ENCODE peak calls at places on chromosomes 16 and 17, in five cellular contexts. S is NCI-H187 treated with DMSO at 0.1 percent for 48 hours, D is KBM-7, Y is HCEC 1CT, X is activated T-cell treated with anti-CD3 and anti-CD28 coated beads for 1 hour. R is an unnamed sample.

GRCh38 chr16:66439051-66439730 is 12.1 kb downstream of the BEAN1 start:
- DNase-seq in D (no peak), Y (no peak), X (no peak), S (no peak), R (no peak)

GRCh38 chr16:89407925-89408300 is 82.4 kb downstream of the ANKRD11 start:
- DNase-seq in D (no peak), X (no peak), S (no peak), Y (no peak), R (no peak)

GRCh38 chr16:19071811-19072777 is 4.7 kb downstream of the COQ7 start:
- DNase-seq in Y (peak), D (peak), S (no peak), X (peak), R (peak)

GRCh38 chr16:68800257-68800875 is 43.0 kb upstream of the TANGO6 start:
- DNase-seq in D (peak), Y (peak), X (peak), S (peak), R (peak)

GRCh38 chr17:78317817-78318400 is 42.0 kb downstream of the SOCS3 start:
- DNase-seq in D (no peak), S (no peak), X (no peak), Y (no peak), R (no peak)

GRCh38 chr17:32298721-32299578 is 33.3 kb downstream of the RHBDL3 start:
- DNase-seq in S (peak), D (no peak), X (no peak), Y (no peak), R (peak)

GRCh38 chr17:74404802-74405201 is 27.1 kb upstream of the GPRC5C start:
- DNase-seq in D (no peak), X (no peak), Y (no peak), S (no peak), R (no peak)

GRCh38 chr16:30372037-30372712 is 1.9 kb upstream of the TBC1D10B start:
- DNase-seq in X (no peak), S (no peak), D (no peak), Y (no peak), R (no peak)

GRCh38 chr16:24015923-24016322 is 180.1 kb downstream of the PRKCB start:
- DNase-seq in X (no peak), D (no peak), Y (no peak), S (no peak), R (no peak)

GRCh38 chr16:64094170-64094960 is 1027.5 kb downstream of the CDH11 start:
- DNase-seq in D (no peak), X (no peak), S (no peak), Y (peak), R (peak)

GRCh38 chr17:81723651-81724209 is 11.6 kb downstream of the SLC25A10 start:
- DNase-seq in Y (no peak), X (no peak), D (no peak), S (no peak), R (no peak)

GRCh38 chr17:33657181-33657580 is 364.1 kb upstream of the ASIC2 start:
- DNase-seq in X (no peak), Y (no peak), S (no peak), D (no peak), R (no peak)

GRCh38 chr17:45231481-45232116 is 9.9 kb downstream of the FMNL1 start:
- DNase-seq in S (no peak), X (no peak), D (no peak), Y (no peak), R (peak)

GRCh38 chr17:48843172-48843900 is 12.5 kb downstream of the CALCOCO2 start:
- DNase-seq in S (no peak), X (no peak), D (no peak), Y (peak), R (peak)

GRCh38 chr17:17885029-17885351 is 48.2 kb upstream of the SREBF1 start:
- DNase-seq in D (no peak), Y (no peak), X (no peak), S (no peak), R (no peak)

GRCh38 chr16:31696968-31697743 is 169.5 kb downstream of the AHSP start:
- DNase-seq in Y (peak), S (no peak), D (peak), X (no peak), R (peak)

GRCh38 chr16:1308036-1308976 is 1.1 kb upstream of the UBE2I start:
- DNase-seq in X (no peak), S (no peak), D (peak), Y (peak), R (no peak)

GRCh38 chr17:42050360-42051012 is at the start of gene C17orf113:
- DNase-seq in D (peak), S (no peak), Y (peak), X (peak), R (no peak)

GRCh38 chr16:10743227-10743609 is 424 bp upstream of the NUBP1 start:
- DNase-seq in S (no peak), X (no peak), D (no peak), Y (no peak), R (no peak)

GRCh38 chr16:5907544-5907943 is 809.9 kb upstream of the EEF2KMT start:
- DNase-seq in Y (no peak), S (no peak), X (no peak), D (no peak), R (no peak)

GRCh38 chr17:3998436-3998835 is 34.2 kb upstream of the ATP2A3 start:
- DNase-seq in Y (no peak), X (no peak), D (no peak), S (no peak), R (no peak)

GRCh38 chr17:14575349-14575966 is 274.6 kb downstream of the HS3ST3B1 start:
- DNase-seq in Y (no peak), D (no peak), X (no peak), S (no peak), R (no peak)

GRCh38 chr17:39676198-39676819 is 8.1 kb downstream of the PNMT start:
- DNase-seq in Y (no peak), D (peak), X (no peak), S (peak), R (no peak)

GRCh38 chr16:73019456-73020362 is 28.2 kb downstream of the ZFHX3 start:
- DNase-seq in S (no peak), X (no peak), D (no peak), Y (peak), R (peak)

GRCh38 chr16:71843517-71844031 is 2.2 kb upstream of the ATXN1L start:
- DNase-seq in X (no peak), Y (no peak), D (no peak), S (no peak), R (no peak)

GRCh38 chr17:71142333-71142732 is 973.0 kb downstream of the KCNJ2 start:
- DNase-seq in X (no peak), D (no peak), S (no peak), Y (peak), R (peak)

GRCh38 chr16:8464979-8465378 is 125.3 kb downstream of the TMEM114 start:
- DNase-seq in X (no peak), D (no peak), S (no peak), Y (no peak), R (no peak)

GRCh38 chr17:20121359-20122235 is 112.4 kb downstream of the SPECC1 start:
- DNase-seq in D (peak), S (no peak), Y (peak), X (peak), R (peak)

GRCh38 chr16:20042848-20043247 is 30.8 kb downstream of the GPR139 start:
- DNase-seq in Y (no peak), X (no peak), S (no peak), D (no peak), R (no peak)

GRCh38 chr17:8939496-8940334 is 25.8 kb downstream of the PIK3R5 start:
- DNase-seq in D (no peak), Y (no peak), X (no peak), S (no peak), R (no peak)

GRCh38 chr17:17433260-17433659 is 43.5 kb upstream of the MED9 start:
- DNase-seq in D (peak), Y (no peak), S (no peak), X (no peak), R (peak)

GRCh38 chr16:88317619-88317977 is 65.2 kb upstream of the ZNF469 start:
- DNase-seq in S (no peak), Y (no peak), X (no peak), D (no peak), R (peak)

GRCh38 chr17:35748323-35748960 is 4.6 kb downstream of the GAS2L2 start:
- DNase-seq in S (no peak), D (no peak), X (no peak), Y (no peak), R (no peak)

GRCh38 chr16:14095883-14096551 is 24.9 kb downstream of the MRTFB start:
- DNase-seq in Y (peak), D (no peak), S (no peak), X (no peak), R (no peak)

GRCh38 chr16:87583453-87584131 is 18.7 kb upstream of the JPH3 start:
- DNase-seq in Y (peak), S (no peak), X (no peak), D (no peak), R (peak)

GRCh38 chr17:17667231-17667630 is 14.0 kb upstream of the RAI1 start:
- DNase-seq in Y (no peak), D (no peak), X (no peak), S (no peak), R (no peak)